ENCODE peak calls at places on chromosomes 7 and 10, in seven cellular contexts. Z, U, E, C, J, G and X are unnamed samples.

GRCh38 chr7:2313450-2314208 is 612 bp downstream of the SNX8 start:
- DNase-seq in J (no peak), U (no peak), Z (no peak), E (no peak), C (no peak), G (no peak), X (peak)

GRCh38 chr10:122475130-122475529 is 13.8 kb downstream of the HTRA1 start:
- DNase-seq in U (no peak), E (no peak), C (no peak), G (no peak), J (no peak), Z (no peak), X (no peak)

GRCh38 chr7:19015066-19015465 is 102.4 kb downstream of the TWIST1 start:
- DNase-seq in Z (no peak), J (no peak), G (no peak), E (no peak), U (no peak), C (no peak), X (no peak)

GRCh38 chr7:35253182-35253679 is 669 bp downstream of the TBX20 start:
- DNase-seq in E (no peak), J (peak), U (no peak), G (no peak), Z (no peak), C (no peak), X (no peak)

GRCh38 chr7:157692156-157693011 is 355.6 kb downstream of the DNAJB6 start:
- DNase-seq in U (no peak), E (no peak), J (no peak), G (peak), C (no peak), Z (no peak), X (no peak)

GRCh38 chr10:29557665-29558064 is 77.1 kb downstream of the SVIL start:
- DNase-seq in C (no peak), G (no peak), J (peak), U (no peak), E (no peak), Z (no peak), X (no peak)

GRCh38 chr10:23065549-23065948 is 29.8 kb upstream of the MSRB2 start:
- DNase-seq in U (no peak), C (no peak), Z (no peak), G (peak), J (no peak), E (peak), X (peak)

GRCh38 chr10:63520463-63521388 is 475 bp upstream of the REEP3 start:
- DNase-seq in J (peak), U (peak), C (no peak), Z (peak), E (peak), G (peak), X (peak)

GRCh38 chr7:25553005-25553404 is 324.7 kb upstream of the NPVF start:
- DNase-seq in U (no peak), Z (no peak), E (no peak), C (no peak), G (no peak), J (no peak), X (no peak)

GRCh38 chr10:49106451-49106850 is 8.9 kb downstream of the VSTM4 start:
- DNase-seq in C (no peak), E (no peak), Z (no peak), J (no peak), G (no peak), U (no peak), X (no peak)

GRCh38 chr7:134737561-134738353 is 41.7 kb upstream of the CALD1 start:
- DNase-seq in J (no peak), Z (no peak), C (peak), U (no peak), E (no peak), G (no peak), X (no peak)

GRCh38 chr7:24290004-24290641 is 6.1 kb downstream of the NPY start:
- DNase-seq in G (peak), U (peak), Z (peak), J (peak), C (peak), E (peak), X (peak)

GRCh38 chr10:89548673-89549072 is 13.3 kb upstream of the SLC16A12 start:
- DNase-seq in J (no peak), C (no peak), G (no peak), U (no peak), E (no peak), Z (no peak), X (no peak)

GRCh38 chr7:162583-163297 is 29.6 kb upstream of the FAM20C start:
- DNase-seq in E (no peak), C (no peak), J (peak), U (no peak), Z (no peak), G (no peak), X (no peak)

GRCh38 chr7:100642534-100642907 is 1.2 kb upstream of the TFR2 start:
- DNase-seq in U (peak), C (no peak), Z (no peak), E (peak), G (peak), J (peak), X (no peak)

GRCh38 chr10:80509403-80510161 is 28.1 kb upstream of the SH2D4B start:
- DNase-seq in Z (no peak), G (no peak), U (no peak), J (no peak), C (no peak), E (no peak), X (peak)

GRCh38 chr10:122162566-122163181 is 108.4 kb upstream of the BTBD16 start:
- DNase-seq in Z (no peak), E (peak), G (no peak), J (peak), U (no peak), C (no peak), X (no peak)

GRCh38 chr10:115937756-115938032 is 335.3 kb downstream of the GFRA1 start:
- DNase-seq in C (no peak), J (no peak), E (no peak), G (no peak), Z (no peak), U (no peak), X (no peak)

GRCh38 chr7:127973797-127974196 is 57.4 kb downstream of the LRRC4 start:
- DNase-seq in E (no peak), G (no peak), J (no peak), U (no peak), Z (no peak), C (no peak), X (no peak)

GRCh38 chr7:20104696-20105095 is 112.5 kb downstream of the MACC1 start:
- DNase-seq in C (no peak), E (no peak), U (no peak), Z (no peak), G (no peak), J (no peak), X (no peak)

GRCh38 chr10:104076743-104077160 is 8.9 kb downstream of the COL17A1 start:
- DNase-seq in G (no peak), U (no peak), C (no peak), Z (no peak), E (no peak), J (no peak), X (no peak)
- TF ChIP-seq JUND in G (no peak), U (no peak), C (no peak), Z (no peak), E (no peak), J (no peak), X (no peak)

DNA sequence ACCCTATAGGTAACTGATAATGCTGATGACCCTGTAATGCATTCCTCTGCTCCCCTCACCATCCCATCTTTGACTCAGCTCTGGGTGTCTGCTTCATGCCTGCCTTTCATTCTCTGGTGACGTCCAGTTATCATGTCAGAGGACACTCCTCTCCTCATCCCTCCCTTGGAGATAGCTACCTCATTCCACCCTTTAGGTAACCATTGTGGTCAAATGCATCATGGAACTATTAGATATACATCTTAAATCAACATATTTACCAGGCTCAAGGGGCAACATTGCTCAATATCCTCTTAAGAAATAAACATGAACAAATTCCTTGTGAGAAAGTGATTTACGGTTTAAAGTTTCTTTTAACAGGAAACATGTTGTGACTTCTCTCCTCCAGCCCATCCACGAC is 511.6 kb upstream of the IGFBP3 start:
- DNase-seq in Z (no peak), G (no peak), E (no peak), J (no peak), U (no peak), C (no peak), X (peak)
- TF ChIP-seq JUND in Z (no peak), G (no peak), E (no peak), J (no peak), U (no peak), C (no peak), X (no peak)

GRCh38 chr10:3140280-3140679 is 32.3 kb downstream of the PITRM1 start:
- DNase-seq in J (no peak), E (no peak), G (no peak), C (no peak), U (no peak), Z (no peak), X (no peak)

GRCh38 chr10:3137958-3138726 is 34.4 kb downstream of the PITRM1 start:
- DNase-seq in E (no peak), G (no peak), U (no peak), J (no peak), C (no peak), Z (no peak), X (no peak)

GRCh38 chr10:3141361-3142005 is 31.1 kb downstream of the PITRM1 start:
- DNase-seq in U (no peak), J (peak), E (no peak), Z (no peak), C (no peak), G (no peak), X (no peak)

GRCh38 chr10:3136763-3137611 is 35.6 kb downstream of the PITRM1 start:
- DNase-seq in E (no peak), G (no peak), U (no peak), C (no peak), Z (no peak), J (no peak), X (no peak)

DNA sequence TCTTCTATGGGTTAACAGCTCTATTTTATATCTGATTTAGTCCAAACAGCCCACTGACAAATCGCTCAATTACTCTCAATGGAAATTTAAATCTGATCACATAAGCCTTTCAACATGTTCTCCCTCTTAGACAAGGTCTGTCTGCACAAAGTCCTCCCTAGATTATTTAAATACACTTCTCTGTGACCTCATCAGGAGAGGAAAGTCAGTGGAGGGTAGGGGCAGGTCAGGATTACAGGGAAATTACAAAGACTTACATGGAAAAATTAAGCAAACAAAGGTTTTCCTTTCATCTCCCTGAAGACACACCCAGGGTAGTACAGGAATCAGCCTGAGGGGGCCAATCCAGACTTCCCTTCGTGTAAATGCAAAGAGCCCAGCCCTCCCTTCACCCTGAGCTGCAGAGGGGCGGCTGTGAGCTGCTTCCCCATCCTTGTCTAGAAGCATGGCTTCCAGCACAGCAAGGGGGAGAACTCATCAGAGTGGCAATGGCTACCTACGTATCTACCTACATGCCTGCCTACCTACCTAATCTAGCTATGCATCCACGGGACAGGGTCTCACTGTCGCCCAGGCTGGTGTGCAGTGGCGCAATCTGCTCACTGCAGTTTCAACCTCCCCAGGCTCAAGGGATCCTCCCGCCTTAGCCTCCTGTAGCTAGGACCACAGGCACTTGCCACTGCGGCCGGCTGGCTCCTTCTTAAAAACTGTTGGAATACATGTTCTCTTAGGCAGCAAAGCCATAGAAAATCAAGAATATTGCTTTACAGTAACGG is 33.3 kb downstream of the PITRM1 start:
- DNase-seq in G (no peak), E (peak), C (no peak), U (no peak), J (no peak), Z (no peak), X (no peak)
- TF ChIP-seq JUND in G (no peak), E (no peak), C (no peak), U (no peak), J (no peak), Z (no peak), X (no peak)

GRCh38 chr10:6990891-6991290 is 410.8 kb upstream of the PRKCQ start:
- DNase-seq in E (no peak), C (no peak), Z (no peak), U (no peak), J (no peak), G (no peak), X (no peak)

GRCh38 chr10:6987536-6987945 is 407.5 kb upstream of the PRKCQ start:
- DNase-seq in Z (no peak), G (no peak), J (no peak), E (no peak), C (no peak), U (no peak), X (no peak)

GRCh38 chr10:6986927-6987326 is 406.9 kb upstream of the PRKCQ start:
- DNase-seq in J (no peak), E (no peak), G (no peak), Z (no peak), C (no peak), U (no peak), X (no peak)

GRCh38 chr10:6985644-6986043 is 405.6 kb upstream of the PRKCQ start:
- DNase-seq in E (no peak), Z (no peak), U (no peak), C (no peak), J (no peak), G (no peak), X (no peak)

DNA sequence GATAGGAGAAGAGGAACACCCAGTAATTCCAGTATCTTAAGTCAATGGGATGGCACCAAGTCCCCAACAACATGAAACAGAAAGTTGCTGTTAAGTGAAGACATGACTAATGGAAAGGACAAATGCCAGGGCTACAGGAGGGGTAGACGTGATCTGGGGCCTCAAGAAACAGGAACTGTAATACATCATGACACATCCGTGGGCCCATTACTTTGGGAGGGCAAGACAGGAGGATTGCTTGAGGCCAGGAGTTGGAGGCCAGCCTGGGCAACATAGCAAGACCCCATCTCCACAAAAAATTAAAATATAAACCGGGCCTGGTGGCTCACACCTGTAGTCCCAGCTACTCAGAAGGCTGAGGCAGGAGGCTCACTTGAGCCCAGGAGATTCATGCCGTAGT is 408.6 kb upstream of the PRKCQ start:
- DNase-seq in C (no peak), Z (no peak), E (no peak), G (no peak), U (no peak), J (no peak), X (no peak)
- TF ChIP-seq JUND in C (no peak), Z (no peak), E (no peak), G (no peak), U (no peak), J (no peak), X (no peak)

GRCh38 chr7:84677386-84677785 is 482.8 kb upstream of the SEMA3A start:
- DNase-seq in E (no peak), G (no peak), J (no peak), Z (no peak), U (no peak), C (no peak), X (no peak)
- TF ChIP-seq JUND in E (no peak), G (no peak), J (no peak), Z (no peak), U (no peak), C (no peak), X (no peak)